ENCODE peak calls at places on chromosomes 11 and 22, in seven cellular contexts. One of them, this sample, is unnamed.

GRCh38 chr11:42890773-42891172 is 421.0 kb upstream of the API5 start:
- DNase-seq in H1: no peak
- DNase-seq in HCT116: no peak
- DNase-seq in PC-3: no peak
- DNase-seq in fibroblast of lung: no peak
- DNase-seq in hepatocyte: no peak
- DNase-seq in neural progenitor cell: no peak
- DNase-seq in this sample: no peak

GRCh38 chr11:133951484-133952198 is 5.1 kb downstream of the IGSF9B start:
- DNase-seq in H1: no peak
- DNase-seq in HCT116: no peak
- DNase-seq in PC-3: peak; percentile 25
- DNase-seq in fibroblast of lung: no peak
- DNase-seq in hepatocyte: no peak
- DNase-seq in neural progenitor cell: peak; percentile 59
- DNase-seq in this sample: peak; percentile 44

GRCh38 chr11:27088353-27088752 is 47.7 kb downstream of the BBOX1 start:
- DNase-seq in H1: no peak
- DNase-seq in HCT116: no peak
- DNase-seq in PC-3: no peak
- DNase-seq in fibroblast of lung: no peak
- DNase-seq in hepatocyte: no peak
- DNase-seq in neural progenitor cell: no peak
- DNase-seq in this sample: peak; percentile 17

GRCh38 chr22:28882545-28882877 is 861 bp upstream of the ZNRF3 start:
- DNase-seq in H1: no peak
- DNase-seq in HCT116: peak; percentile 8
- DNase-seq in PC-3: no peak
- DNase-seq in fibroblast of lung: no peak
- DNase-seq in hepatocyte: peak; percentile 35
- DNase-seq in neural progenitor cell: no peak
- DNase-seq in this sample: no peak

GRCh38 chr11:18366286-18366685 is 28.1 kb upstream of the LDHA start:
- DNase-seq in H1: no peak
- DNase-seq in HCT116: no peak
- DNase-seq in PC-3: no peak
- DNase-seq in fibroblast of lung: no peak
- DNase-seq in hepatocyte: no peak
- DNase-seq in neural progenitor cell: no peak
- DNase-seq in this sample: no peak

GRCh38 chr22:24112188-24112587 is 69.1 kb upstream of the SUSD2 start:
- DNase-seq in H1: no peak
- DNase-seq in HCT116: no peak
- DNase-seq in PC-3: peak; percentile 7
- DNase-seq in fibroblast of lung: no peak
- DNase-seq in hepatocyte: no peak
- DNase-seq in neural progenitor cell: no peak
- DNase-seq in this sample: peak; percentile 8

GRCh38 chr11:76669901-76670474 is 559 bp downstream of the LRRC32 start:
- DNase-seq in H1: no peak
- DNase-seq in HCT116: no peak
- DNase-seq in PC-3: no peak
- DNase-seq in fibroblast of lung: peak; percentile 71
- DNase-seq in hepatocyte: peak; percentile 67
- DNase-seq in neural progenitor cell: peak; percentile 46
- DNase-seq in this sample: peak; percentile 84

GRCh38 chr11:114256898-114257286 is 39.3 kb upstream of the NNMT start:
- DNase-seq in H1: no peak
- DNase-seq in HCT116: no peak
- DNase-seq in PC-3: no peak
- DNase-seq in fibroblast of lung: no peak
- DNase-seq in hepatocyte: no peak
- DNase-seq in neural progenitor cell: no peak
- DNase-seq in this sample: no peak

GRCh38 chr22:35894464-35894878 is 134.2 kb downstream of the RBFOX2 start:
- DNase-seq in H1: no peak
- DNase-seq in HCT116: no peak
- DNase-seq in PC-3: no peak
- DNase-seq in fibroblast of lung: peak; percentile 60
- DNase-seq in hepatocyte: no peak
- DNase-seq in neural progenitor cell: peak; percentile 12
- DNase-seq in this sample: no peak

GRCh38 chr11:115284766-115285165 is 219.4 kb downstream of the CADM1 start:
- DNase-seq in H1: no peak
- DNase-seq in HCT116: no peak
- DNase-seq in PC-3: no peak
- DNase-seq in fibroblast of lung: peak; percentile 29
- DNase-seq in hepatocyte: no peak
- DNase-seq in neural progenitor cell: peak; percentile 42
- DNase-seq in this sample: peak; percentile 87

GRCh38 chr11:129375731-129376657 is at the start of gene BARX2:
- DNase-seq in H1: no peak
- DNase-seq in HCT116: peak; percentile 26
- DNase-seq in PC-3: peak; percentile 86
- DNase-seq in fibroblast of lung: peak; percentile 71
- DNase-seq in hepatocyte: peak; percentile 89
- DNase-seq in neural progenitor cell: peak; percentile 91
- DNase-seq in this sample: peak; percentile 50

GRCh38 chr11:22670803-22671202 is 4.4 kb downstream of the GAS2 start:
- DNase-seq in H1: no peak
- DNase-seq in HCT116: no peak
- DNase-seq in PC-3: peak; percentile 28
- DNase-seq in fibroblast of lung: peak; percentile 2
- DNase-seq in hepatocyte: peak; percentile 59
- DNase-seq in neural progenitor cell: no peak
- DNase-seq in this sample: no peak

GRCh38 chr11:97732011-97732632 is 1288.6 kb upstream of the CNTN5 start:
- DNase-seq in H1: no peak
- DNase-seq in HCT116: no peak
- DNase-seq in PC-3: no peak
- DNase-seq in fibroblast of lung: no peak
- DNase-seq in hepatocyte: peak; percentile 25
- DNase-seq in neural progenitor cell: no peak
- DNase-seq in this sample: no peak

GRCh38 chr22:28426346-28427132 is 253.1 kb downstream of the TTC28 start:
- DNase-seq in H1: no peak
- DNase-seq in HCT116: no peak
- DNase-seq in PC-3: no peak
- DNase-seq in fibroblast of lung: no peak
- DNase-seq in hepatocyte: no peak
- DNase-seq in neural progenitor cell: no peak
- DNase-seq in this sample: peak; percentile 73

GRCh38 chr11:125679397-125679796 is 1.2 kb downstream of the ACRV1 start:
- DNase-seq in H1: no peak
- DNase-seq in HCT116: peak; percentile 3
- DNase-seq in PC-3: peak; percentile 16
- DNase-seq in fibroblast of lung: peak; percentile 9
- DNase-seq in hepatocyte: no peak
- DNase-seq in neural progenitor cell: no peak
- DNase-seq in this sample: no peak

GRCh38 chr22:33299245-33299956 is 241.2 kb upstream of the SYN3 start:
- DNase-seq in H1: no peak
- DNase-seq in HCT116: no peak
- DNase-seq in PC-3: no peak
- DNase-seq in fibroblast of lung: no peak
- DNase-seq in hepatocyte: no peak
- DNase-seq in neural progenitor cell: peak; percentile 14
- DNase-seq in this sample: no peak

GRCh38 chr11:20363500-20364411 is at the start of gene HTATIP2:
- DNase-seq in H1: no peak
- DNase-seq in HCT116: no peak
- DNase-seq in PC-3: peak; percentile 54
- DNase-seq in fibroblast of lung: peak; percentile 66
- DNase-seq in hepatocyte: peak; percentile 76
- DNase-seq in neural progenitor cell: peak; percentile 70
- DNase-seq in this sample: peak; percentile 27

GRCh38 chr11:110153474-110153873 is 60.3 kb downstream of the ZC3H12C start:
- DNase-seq in H1: no peak
- DNase-seq in HCT116: no peak
- DNase-seq in PC-3: no peak
- DNase-seq in fibroblast of lung: no peak
- DNase-seq in hepatocyte: no peak
- DNase-seq in neural progenitor cell: no peak
- DNase-seq in this sample: no peak

GRCh38 chr11:110152199-110152598 is 59.0 kb downstream of the ZC3H12C start:
- DNase-seq in H1: no peak
- DNase-seq in HCT116: no peak
- DNase-seq in PC-3: no peak
- DNase-seq in fibroblast of lung: no peak
- DNase-seq in hepatocyte: no peak
- DNase-seq in neural progenitor cell: peak; percentile 17
- DNase-seq in this sample: no peak

GRCh38 chr11:110147965-110148709 is 54.9 kb downstream of the ZC3H12C start:
- DNase-seq in H1: no peak
- DNase-seq in HCT116: peak; percentile 12
- DNase-seq in PC-3: peak; percentile 65
- DNase-seq in fibroblast of lung: peak; percentile 83
- DNase-seq in hepatocyte: no peak
- DNase-seq in neural progenitor cell: no peak
- DNase-seq in this sample: peak; percentile 94

GRCh38 chr11:110148775-110149744 is 55.9 kb downstream of the ZC3H12C start:
- DNase-seq in H1: no peak
- DNase-seq in HCT116: peak; percentile 56
- DNase-seq in PC-3: peak; percentile 90
- DNase-seq in fibroblast of lung: peak; percentile 78
- DNase-seq in hepatocyte: no peak
- DNase-seq in neural progenitor cell: no peak
- DNase-seq in this sample: peak; percentile 87
- H3K4me2 ChIP-seq in H1: no peak overlapping the region
- H3K4me2 ChIP-seq in HCT116: peak overlapping the region; percentile 58
- H3K4me2 ChIP-seq in PC-3: peak overlapping the region; percentile 56
- H3K4me2 ChIP-seq in fibroblast of lung: no peak overlapping the region
- H3K4me2 ChIP-seq in hepatocyte: no peak overlapping the region
- H3K4me2 ChIP-seq in neural progenitor cell: no peak overlapping the region
- H3K4me2 ChIP-seq in this sample: peak overlapping the region; percentile 66

DNA sequence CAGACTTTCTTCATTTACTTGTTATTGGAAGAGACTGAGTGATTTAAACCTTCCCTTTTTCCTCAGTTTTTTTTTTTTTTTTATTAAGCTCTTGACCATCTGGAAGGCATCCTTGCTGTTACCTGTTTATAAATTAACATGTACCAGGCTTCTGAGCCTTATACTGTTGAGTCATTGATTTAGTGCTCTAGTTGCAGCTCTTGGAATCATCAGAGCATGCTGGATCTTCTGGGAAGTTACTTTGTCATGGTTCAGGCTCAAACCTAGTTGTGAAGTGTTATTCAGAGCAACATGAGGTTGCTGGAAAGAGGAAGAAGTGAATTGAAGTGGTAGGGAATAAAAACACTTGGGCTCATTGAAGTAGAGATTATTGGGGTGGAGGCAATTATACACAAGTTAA is 6.3 kb downstream of the ZDHHC5 start:
- DNase-seq in H1: no peak
- DNase-seq in HCT116: no peak
- DNase-seq in PC-3: no peak
- DNase-seq in fibroblast of lung: no peak
- DNase-seq in hepatocyte: no peak
- DNase-seq in neural progenitor cell: no peak
- DNase-seq in this sample: no peak
- H3K27ac ChIP-seq in H1: no peak overlapping the region
- H3K27ac ChIP-seq in HCT116: no peak overlapping the region
- H3K27ac ChIP-seq in PC-3: no peak overlapping the region
- H3K27ac ChIP-seq in fibroblast of lung: no peak overlapping the region
- H3K27ac ChIP-seq in hepatocyte: no peak overlapping the region
- H3K27ac ChIP-seq in neural progenitor cell: no peak overlapping the region
- H3K27ac ChIP-seq in this sample: no peak overlapping the region

DNA sequence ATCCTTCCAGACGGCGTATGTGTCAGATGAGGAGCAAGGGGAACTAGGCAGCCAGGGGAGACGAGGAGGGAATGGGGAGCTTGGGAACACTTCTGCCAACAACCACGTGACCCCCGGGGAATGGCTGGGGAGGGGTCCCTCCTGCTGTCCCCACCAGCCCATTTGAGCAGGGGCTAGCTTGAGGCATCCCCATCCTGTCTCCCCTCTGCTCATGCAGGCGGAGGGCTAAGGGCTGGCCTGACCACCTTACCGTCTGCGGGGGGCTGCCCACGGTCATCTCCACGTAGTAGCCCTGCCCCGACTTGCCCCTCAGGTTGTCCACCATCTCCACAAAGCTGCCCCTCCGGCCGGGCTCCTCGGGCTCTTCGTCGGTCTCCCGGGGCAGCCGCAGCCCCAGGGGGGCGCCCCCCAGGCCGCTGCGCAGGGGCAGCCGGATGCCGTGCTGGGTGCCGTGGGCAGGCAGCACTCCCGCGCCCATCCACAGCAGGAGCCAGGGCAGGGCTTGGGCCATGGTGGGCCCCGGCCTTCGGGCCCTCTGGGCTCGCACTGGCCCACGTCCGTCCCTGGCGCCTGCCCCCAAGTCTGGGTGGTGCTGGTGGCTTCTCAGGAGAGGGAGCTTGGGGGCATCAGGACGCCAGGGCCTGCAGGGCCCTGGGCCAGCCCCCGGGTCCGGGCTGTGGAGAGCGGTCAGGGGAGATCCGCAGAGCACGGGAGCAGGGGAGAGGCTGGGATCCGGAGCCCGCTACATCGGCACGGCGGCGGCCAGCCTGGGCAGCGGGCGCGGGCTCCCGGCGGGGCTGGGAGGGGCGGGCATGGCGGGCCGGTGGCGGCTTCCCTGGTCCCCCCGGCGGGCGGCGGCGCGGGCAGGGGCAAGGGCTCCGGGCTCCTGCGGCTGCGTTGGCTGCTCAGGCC is 515 bp downstream of the BACE1 start:
- DNase-seq in H1: no peak
- DNase-seq in HCT116: no peak
- DNase-seq in PC-3: no peak
- DNase-seq in fibroblast of lung: no peak
- DNase-seq in hepatocyte: peak; percentile 17
- DNase-seq in neural progenitor cell: no peak
- DNase-seq in this sample: no peak
- TF ChIP-seq EZH2 in H1: no peak
- TF ChIP-seq EZH2 in HCT116: no peak
- TF ChIP-seq EZH2 in PC-3: no peak
- TF ChIP-seq EZH2 in fibroblast of lung: no peak
- TF ChIP-seq EZH2 in hepatocyte: no peak
- TF ChIP-seq EZH2 in neural progenitor cell: no peak
- TF ChIP-seq EZH2 in this sample: no peak

DNA sequence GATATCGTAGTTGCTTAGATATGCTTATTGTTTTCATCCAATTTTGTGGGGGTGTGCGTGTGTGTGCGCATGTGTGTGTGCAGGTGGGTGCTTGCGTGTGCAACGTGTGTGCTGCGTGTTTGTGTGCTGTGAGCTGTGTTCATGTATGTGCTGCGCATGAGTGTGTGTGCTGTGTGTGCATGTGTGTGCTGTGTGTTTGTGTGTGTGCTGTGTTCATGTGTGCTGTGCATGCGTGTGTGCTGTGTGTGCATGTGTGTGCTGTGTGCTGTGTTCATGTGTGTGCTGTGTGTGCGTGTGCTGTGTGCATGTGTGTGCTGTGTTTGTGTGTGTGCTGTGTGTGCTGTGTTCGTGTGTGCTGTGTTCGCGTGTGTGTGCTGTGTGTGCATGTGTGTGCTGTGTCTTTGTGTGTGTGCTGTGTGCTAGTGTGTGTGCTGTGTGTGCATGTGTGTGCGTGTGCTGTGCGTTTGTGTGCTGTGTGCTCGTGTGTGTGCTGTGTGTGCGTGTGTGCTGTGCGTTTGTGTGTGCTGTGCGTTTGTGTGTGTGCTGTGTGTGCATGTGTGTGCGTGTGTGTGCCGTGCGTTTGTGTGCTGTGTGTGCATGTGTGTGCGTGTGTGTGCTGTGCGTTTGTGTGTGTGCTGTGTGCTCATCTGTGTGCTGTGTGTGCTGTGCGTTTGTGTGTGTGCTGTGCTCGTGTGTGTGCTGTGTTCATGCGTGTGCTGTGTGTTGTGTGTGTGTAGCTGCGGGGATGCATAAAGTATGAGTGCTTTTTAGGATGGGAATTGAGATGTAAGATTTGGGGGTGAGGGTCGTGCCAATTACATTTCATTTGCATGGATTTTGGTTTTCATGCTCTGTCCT is 7.6 kb downstream of the IGF2 start:
- DNase-seq in H1: no peak
- DNase-seq in HCT116: no peak
- DNase-seq in PC-3: no peak
- DNase-seq in fibroblast of lung: no peak
- DNase-seq in hepatocyte: no peak
- DNase-seq in neural progenitor cell: no peak
- DNase-seq in this sample: no peak
- H3K4me2 ChIP-seq in H1: no peak overlapping the region
- H3K4me2 ChIP-seq in HCT116: no peak overlapping the region
- H3K4me2 ChIP-seq in PC-3: no peak overlapping the region
- H3K4me2 ChIP-seq in fibroblast of lung: no peak overlapping the region
- H3K4me2 ChIP-seq in hepatocyte: no peak overlapping the region
- H3K4me2 ChIP-seq in neural progenitor cell: no peak overlapping the region
- H3K4me2 ChIP-seq in this sample: no peak overlapping the region

This sample was measured in astrocyte.